ENCODE peak calls at places on chromosome 9, in four cellular contexts. One of them, this sample, is unnamed. For H3K4me1 and H3K27me3, the result is how much of the 10 kb centered on the place peaks cover.

GRCh38 chr9:98255064-98255577 is 328 bp downstream of the TBC1D2 start:
- DNase-seq in heart right ventricle: no peak
- DNase-seq in spleen: no peak
- DNase-seq in mesendoderm: peak
- DNase-seq in this sample: no peak

GRCh38 chr9:93674580-93675335 is 98.4 kb downstream of the PHF2 start:
- DNase-seq in heart right ventricle: no peak
- DNase-seq in spleen: peak
- DNase-seq in mesendoderm: no peak
- DNase-seq in this sample: peak

GRCh38 chr9:128394404-128395168 is 23.4 kb downstream of the URM1 start:
- DNase-seq in heart right ventricle: no peak
- DNase-seq in spleen: no peak
- DNase-seq in mesendoderm: no peak
- DNase-seq in this sample: no peak

GRCh38 chr9:78971505-78971904 is 600.3 kb upstream of the TLE4 start:
- DNase-seq in heart right ventricle: no peak
- DNase-seq in spleen: no peak
- DNase-seq in mesendoderm: peak
- DNase-seq in this sample: no peak

GRCh38 chr9:37036237-37037136 is 2.4 kb upstream of the PAX5 start:
- DNase-seq in heart right ventricle: peak
- DNase-seq in spleen: peak
- DNase-seq in mesendoderm: peak
- DNase-seq in this sample: no peak

GRCh38 chr9:93900971-93901861 is 53.9 kb downstream of the BARX1 start:
- DNase-seq in heart right ventricle: no peak
- DNase-seq in spleen: peak
- DNase-seq in mesendoderm: no peak
- DNase-seq in this sample: no peak

GRCh38 chr9:127545196-127546124 is 66.6 kb upstream of the STXBP1 start:
- DNase-seq in heart right ventricle: no peak
- DNase-seq in spleen: no peak
- DNase-seq in mesendoderm: no peak
- DNase-seq in this sample: no peak

GRCh38 chr9:107615325-107615724 is 125.8 kb upstream of the KLF4 start:
- DNase-seq in heart right ventricle: no peak
- DNase-seq in spleen: no peak
- DNase-seq in mesendoderm: no peak
- DNase-seq in this sample: no peak

GRCh38 chr9:123548749-123549545 is 192.9 kb downstream of the CRB2 start:
- DNase-seq in heart right ventricle: no peak
- DNase-seq in spleen: no peak
- DNase-seq in mesendoderm: no peak
- DNase-seq in this sample: no peak

GRCh38 chr9:17669206-17669605 is 90.3 kb downstream of the SH3GL2 start:
- DNase-seq in heart right ventricle: no peak
- DNase-seq in spleen: no peak
- DNase-seq in mesendoderm: no peak
- DNase-seq in this sample: no peak

GRCh38 chr9:126326228-126327015 is at the start of gene MVB12B:
- DNase-seq in heart right ventricle: peak
- DNase-seq in spleen: peak
- DNase-seq in mesendoderm: peak
- DNase-seq in this sample: peak

GRCh38 chr9:83304686-83305085 is 233.5 kb downstream of the FRMD3 start:
- DNase-seq in heart right ventricle: peak
- DNase-seq in spleen: no peak
- DNase-seq in mesendoderm: no peak
- DNase-seq in this sample: peak

GRCh38 chr9:98484218-98484617 is 224.5 kb downstream of the GABBR2 start:
- DNase-seq in heart right ventricle: no peak
- DNase-seq in spleen: no peak
- DNase-seq in mesendoderm: peak
- DNase-seq in this sample: peak

GRCh38 chr9:73780916-73781315 is 629.3 kb downstream of the ANXA1 start:
- DNase-seq in heart right ventricle: no peak
- DNase-seq in spleen: no peak
- DNase-seq in mesendoderm: peak
- DNase-seq in this sample: no peak

GRCh38 chr9:84928419-84928818 is 258.9 kb downstream of the NTRK2 start:
- DNase-seq in heart right ventricle: no peak
- DNase-seq in spleen: no peak
- DNase-seq in mesendoderm: no peak
- DNase-seq in this sample: no peak

GRCh38 chr9:114097613-114098020 is 1.5 kb downstream of the KIF12 start:
- DNase-seq in heart right ventricle: no peak
- DNase-seq in spleen: peak
- DNase-seq in mesendoderm: no peak
- DNase-seq in this sample: no peak

GRCh38 chr9:109351032-109351431 is 30.2 kb upstream of the EPB41L4B start:
- DNase-seq in heart right ventricle: no peak
- DNase-seq in spleen: no peak
- DNase-seq in mesendoderm: peak
- DNase-seq in this sample: no peak

GRCh38 chr9:133115604-133116345 is 5.3 kb downstream of the RALGDS start:
- DNase-seq in heart right ventricle: peak
- DNase-seq in spleen: peak
- DNase-seq in mesendoderm: peak
- DNase-seq in this sample: peak
- H3K4me1 ChIP-seq in heart right ventricle: half or more
- H3K4me1 ChIP-seq in spleen: half or more
- H3K4me1 ChIP-seq in mesendoderm: under half
- H3K4me1 ChIP-seq in this sample: under half

DNA sequence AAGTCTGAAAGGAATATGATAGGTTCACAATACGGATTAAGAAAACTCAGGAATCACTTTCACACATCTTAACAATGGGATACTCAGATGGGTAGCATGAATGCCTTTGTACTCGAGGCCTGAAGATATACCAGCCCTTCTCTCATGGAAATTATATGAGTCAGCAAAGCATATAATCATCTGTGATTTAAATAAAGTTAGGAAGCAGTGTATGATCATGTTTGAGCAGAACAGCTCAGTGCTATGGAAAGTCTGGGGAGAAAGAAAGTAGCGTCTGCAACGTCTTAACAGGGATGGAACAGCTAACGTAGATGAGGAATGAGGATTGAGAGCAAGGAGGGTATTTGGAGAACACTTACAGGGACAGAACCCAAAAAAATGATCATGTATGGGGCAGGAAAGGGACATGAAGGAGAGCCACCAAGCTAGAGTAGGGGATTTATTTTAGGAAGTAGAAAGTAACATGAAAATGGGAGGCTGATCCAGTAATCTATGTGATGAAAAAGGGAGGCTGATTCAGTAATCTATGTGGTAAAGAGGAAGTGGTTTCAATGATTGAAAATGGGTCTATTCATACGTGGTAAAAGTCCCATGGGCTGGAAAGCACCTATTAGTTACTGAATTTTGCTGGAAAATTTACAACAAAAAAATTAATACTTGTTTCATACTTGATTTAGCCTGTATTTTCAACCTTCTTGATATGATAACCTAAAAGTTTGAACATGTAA is 85.9 kb downstream of the GNA14 start:
- DNase-seq in heart right ventricle: no peak
- DNase-seq in spleen: no peak
- DNase-seq in mesendoderm: no peak
- DNase-seq in this sample: no peak
- H3K4me3 ChIP-seq in heart right ventricle: no peak
- H3K4me3 ChIP-seq in spleen: no peak
- H3K4me3 ChIP-seq in mesendoderm: no peak
- H3K4me3 ChIP-seq in this sample: no peak

GRCh38 chr9:23721466-23721865 is 104.6 kb downstream of the ELAVL2 start:
- DNase-seq in heart right ventricle: no peak
- DNase-seq in spleen: no peak
- DNase-seq in mesendoderm: no peak
- DNase-seq in this sample: no peak
- H3K27me3 ChIP-seq in heart right ventricle: under half
- H3K27me3 ChIP-seq in spleen: under half
- H3K27me3 ChIP-seq in mesendoderm: under half
- H3K27me3 ChIP-seq in this sample: under half

DNA sequence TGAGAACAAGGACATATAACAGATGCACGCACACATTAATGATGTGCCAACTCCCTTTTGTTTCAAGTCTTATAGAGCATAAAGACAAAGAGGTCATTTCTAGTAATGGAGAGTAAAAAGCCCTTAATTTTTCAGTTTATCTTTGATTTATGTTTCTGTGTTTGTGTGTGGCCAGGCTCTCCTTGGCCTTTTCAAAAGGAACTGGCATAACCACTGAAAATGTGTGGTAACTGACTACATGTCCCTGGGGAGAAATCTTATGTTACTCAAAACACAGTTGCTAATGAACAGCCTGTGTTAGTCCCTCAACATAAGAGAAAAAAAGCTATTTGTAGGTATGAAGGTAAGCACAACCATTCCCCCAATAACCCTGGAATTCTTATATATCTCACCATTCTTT is 47.6 kb upstream of the SHOC1 start:
- DNase-seq in heart right ventricle: no peak
- DNase-seq in spleen: no peak
- DNase-seq in mesendoderm: no peak
- DNase-seq in this sample: no peak
- H3K4me1 ChIP-seq in heart right ventricle: under half
- H3K4me1 ChIP-seq in spleen: under half
- H3K4me1 ChIP-seq in mesendoderm: under half
- H3K4me1 ChIP-seq in this sample: under half

GRCh38 chr9:13607746-13608445 is 328.4 kb upstream of the MPDZ start:
- DNase-seq in heart right ventricle: no peak
- DNase-seq in spleen: no peak
- DNase-seq in mesendoderm: peak
- DNase-seq in this sample: no peak
- H3K4me3 ChIP-seq in heart right ventricle: peak
- H3K4me3 ChIP-seq in spleen: no peak
- H3K4me3 ChIP-seq in mesendoderm: no peak
- H3K4me3 ChIP-seq in this sample: peak

GRCh38 chr9:81083062-81083461 is 606.3 kb downstream of the TLE1 start:
- DNase-seq in heart right ventricle: no peak
- DNase-seq in spleen: no peak
- DNase-seq in mesendoderm: peak
- DNase-seq in this sample: no peak
- H3K27me3 ChIP-seq in heart right ventricle: under half
- H3K27me3 ChIP-seq in spleen: under half
- H3K27me3 ChIP-seq in mesendoderm: under half
- H3K27me3 ChIP-seq in this sample: under half

GRCh38 chr9:133126697-133127339 is 5.8 kb upstream of the RALGDS start:
- DNase-seq in heart right ventricle: no peak
- DNase-seq in spleen: no peak
- DNase-seq in mesendoderm: no peak
- DNase-seq in this sample: no peak

GRCh38 chr9:133127340-133127981 is 6.4 kb upstream of the RALGDS start:
- DNase-seq in heart right ventricle: no peak
- DNase-seq in spleen: no peak
- DNase-seq in mesendoderm: no peak
- DNase-seq in this sample: no peak

GRCh38 chr9:133124123-133124948 is 3.3 kb upstream of the RALGDS start:
- DNase-seq in heart right ventricle: no peak
- DNase-seq in spleen: no peak
- DNase-seq in mesendoderm: no peak
- DNase-seq in this sample: no peak

GRCh38 chr9:133128152-133128551 is 7.1 kb upstream of the RALGDS start:
- DNase-seq in heart right ventricle: no peak
- DNase-seq in spleen: no peak
- DNase-seq in mesendoderm: no peak
- DNase-seq in this sample: no peak

DNA sequence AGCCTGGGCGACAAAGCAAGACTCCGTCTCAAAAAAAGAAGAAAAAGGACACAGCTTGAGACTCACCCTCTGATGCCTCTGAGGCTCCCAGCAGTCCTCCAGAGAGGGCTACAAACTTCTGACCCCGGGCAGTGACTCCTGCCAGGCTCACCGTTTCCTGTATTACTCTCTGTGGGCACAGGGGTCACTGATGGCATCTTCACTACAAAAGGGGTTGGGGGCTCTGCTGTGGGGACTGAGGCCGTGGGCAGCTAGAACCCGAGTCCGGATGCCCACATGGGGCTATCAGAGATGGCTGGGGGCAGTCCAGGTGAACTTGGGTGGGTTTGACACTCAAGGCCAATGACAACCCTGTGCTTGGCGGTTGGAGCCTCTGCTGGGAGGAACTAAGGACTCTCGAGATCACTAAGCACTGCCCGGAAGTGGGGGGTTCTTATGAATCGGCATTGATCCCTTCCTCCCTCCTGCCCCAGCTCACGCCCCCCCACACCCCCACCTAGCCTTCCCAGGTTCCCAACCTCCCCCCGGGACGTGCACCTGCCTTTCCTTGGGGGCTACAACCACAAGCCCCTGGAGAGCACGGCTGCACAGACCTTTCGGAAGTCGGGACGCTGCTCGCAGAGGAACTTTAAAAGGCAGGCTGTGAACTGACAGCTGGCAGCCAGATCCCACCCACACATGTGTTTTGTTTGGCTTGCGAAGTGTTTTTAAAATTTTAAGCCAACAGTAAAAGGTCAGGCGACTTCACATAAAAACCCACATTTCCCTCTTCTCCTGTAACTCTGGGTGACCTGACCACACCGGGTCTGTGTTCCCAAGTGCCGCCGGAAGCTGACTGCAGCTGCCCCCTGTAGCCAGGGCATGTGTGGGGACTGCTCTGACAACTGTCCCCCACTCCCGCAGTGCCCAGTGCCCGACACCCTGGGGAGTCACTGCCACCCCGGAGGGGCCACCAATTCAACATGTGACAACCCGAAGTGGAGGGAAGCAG is 5.0 kb upstream of the RALGDS start:
- DNase-seq in heart right ventricle: peak
- DNase-seq in spleen: no peak
- DNase-seq in mesendoderm: no peak
- DNase-seq in this sample: no peak
- H3K4me1 ChIP-seq in heart right ventricle: half or more
- H3K4me1 ChIP-seq in spleen: half or more
- H3K4me1 ChIP-seq in mesendoderm: under half
- H3K4me1 ChIP-seq in this sample: under half

GRCh38 chr9:14346301-14346721 is 32.4 kb upstream of the NFIB start:
- DNase-seq in heart right ventricle: peak
- DNase-seq in spleen: no peak
- DNase-seq in mesendoderm: peak
- DNase-seq in this sample: no peak

GRCh38 chr9:14344846-14345585 is 31.1 kb upstream of the NFIB start:
- DNase-seq in heart right ventricle: no peak
- DNase-seq in spleen: no peak
- DNase-seq in mesendoderm: peak
- DNase-seq in this sample: no peak

GRCh38 chr9:14346826-14347407 is 33.0 kb upstream of the NFIB start:
- DNase-seq in heart right ventricle: peak
- DNase-seq in spleen: no peak
- DNase-seq in mesendoderm: peak
- DNase-seq in this sample: peak

GRCh38 chr9:14343948-14344547 is 30.1 kb upstream of the NFIB start:
- DNase-seq in heart right ventricle: peak
- DNase-seq in spleen: no peak
- DNase-seq in mesendoderm: no peak
- DNase-seq in this sample: no peak

GRCh38 chr9:14345586-14346237 is 31.8 kb upstream of the NFIB start:
- DNase-seq in heart right ventricle: no peak
- DNase-seq in spleen: no peak
- DNase-seq in mesendoderm: no peak
- DNase-seq in this sample: no peak
- H3K4me3 ChIP-seq in heart right ventricle: no peak
- H3K4me3 ChIP-seq in spleen: no peak
- H3K4me3 ChIP-seq in mesendoderm: peak
- H3K4me3 ChIP-seq in this sample: no peak

GRCh38 chr9:77084094-77084493 is 64.6 kb downstream of the FOXB2 start:
- DNase-seq in heart right ventricle: no peak
- DNase-seq in spleen: no peak
- DNase-seq in mesendoderm: no peak
- DNase-seq in this sample: no peak
- H3K27me3 ChIP-seq in heart right ventricle: under half
- H3K27me3 ChIP-seq in spleen: under half
- H3K27me3 ChIP-seq in mesendoderm: under half
- H3K27me3 ChIP-seq in this sample: under half

GRCh38 chr9:122218885-122219855 is 9.6 kb downstream of the LHX6 start:
- DNase-seq in heart right ventricle: no peak
- DNase-seq in spleen: no peak
- DNase-seq in mesendoderm: peak
- DNase-seq in this sample: no peak
- H3K4me1 ChIP-seq in heart right ventricle: under half
- H3K4me1 ChIP-seq in spleen: under half
- H3K4me1 ChIP-seq in mesendoderm: under half
- H3K4me1 ChIP-seq in this sample: under half